ENCODE peak calls at places on chromosomes 2 and 18, in six cellular contexts. I is RWPE1, D is ovary, N is AG04449, W is left ventricle myocardium inferior, K is choroid plexus epithelial cell. B is an unnamed sample.

GRCh38 chr18:41745166-41746049 is 209.6 kb upstream of the PIK3C3 start:
- DNase-seq in I (peak), D (no peak), N (no peak), W (peak), K (peak), B (peak)

GRCh38 chr2:140975237-140975636 is 1155.6 kb downstream of the LRP1B start:
- DNase-seq in I (no peak), D (no peak), N (no peak), W (no peak), K (peak), B (peak)

GRCh38 chr2:149857344-149857743 is 269.8 kb upstream of the MMADHC start:
- DNase-seq in I (no peak), D (no peak), N (no peak), W (no peak), K (peak), B (peak)

GRCh38 chr2:129828829-129829228 is 150.6 kb upstream of the RAB6C start:
- DNase-seq in I (no peak), D (no peak), N (no peak), W (no peak), K (no peak), B (no peak)

GRCh38 chr2:96819101-96819875 is 3.2 kb downstream of the CNNM3 start:
- DNase-seq in I (no peak), D (no peak), N (no peak), W (peak), K (no peak), B (no peak)

GRCh38 chr2:105510761-105511669 is 112.2 kb upstream of the FHL2 start:
- DNase-seq in I (peak), D (no peak), N (no peak), W (no peak), K (peak), B (peak)

GRCh38 chr2:232328038-232328435 is 50.5 kb upstream of the ALPP start:
- DNase-seq in I (no peak), D (no peak), N (no peak), W (no peak), K (no peak), B (no peak)

GRCh38 chr2:241563571-241563980 is 5.0 kb downstream of the BOK start:
- DNase-seq in I (no peak), D (no peak), N (no peak), W (no peak), K (no peak), B (no peak)

GRCh38 chr18:14942275-14942674 is 194.3 kb downstream of the ANKRD30B start:
- DNase-seq in I (no peak), D (no peak), N (no peak), W (no peak), K (no peak), B (no peak)

GRCh38 chr18:29549759-29550158 is 1372.8 kb upstream of the CDH2 start:
- DNase-seq in I (no peak), D (no peak), N (no peak), W (no peak), K (no peak), B (no peak)

GRCh38 chr2:56239437-56239836 is 55.6 kb downstream of the CCDC85A start:
- DNase-seq in I (no peak), D (no peak), N (no peak), W (no peak), K (peak), B (peak)

GRCh38 chr18:9712606-9713005 is 4.5 kb downstream of the RAB31 start:
- DNase-seq in I (no peak), D (no peak), N (no peak), W (no peak), K (no peak), B (peak)

GRCh38 chr2:95165371-95166064 is at the start of gene ZNF2:
- DNase-seq in I (peak), D (peak), N (peak), W (peak), K (peak), B (peak)

GRCh38 chr18:52000435-52000834 is 339.6 kb upstream of the DCC start:
- DNase-seq in I (no peak), D (no peak), N (no peak), W (no peak), K (no peak), B (no peak)

GRCh38 chr2:188042412-188042811 is 249.3 kb upstream of the GULP1 start:
- DNase-seq in I (no peak), D (no peak), N (peak), W (no peak), K (peak), B (peak)

GRCh38 chr18:75248426-75249191 is 38.0 kb downstream of the TSHZ1 start:
- DNase-seq in I (no peak), D (no peak), N (no peak), W (no peak), K (no peak), B (no peak)

GRCh38 chr18:58977801-58978200 is 113.1 kb downstream of the ZNF532 start:
- DNase-seq in I (no peak), D (no peak), N (no peak), W (no peak), K (no peak), B (peak)

GRCh38 chr18:79952996-79953559 is 1.6 kb upstream of the SLC66A2 start:
- DNase-seq in I (no peak), D (no peak), N (no peak), W (no peak), K (no peak), B (no peak)

GRCh38 chr18:71673498-71673897 is 870.6 kb downstream of the CBLN2 start:
- DNase-seq in I (no peak), D (no peak), N (no peak), W (no peak), K (no peak), B (no peak)

GRCh38 chr18:3305354-3305762 is 43.4 kb downstream of the MYL12B start:
- DNase-seq in I (peak), D (no peak), N (peak), W (no peak), K (peak), B (peak)

GRCh38 chr18:23825496-23825895 is 136.2 kb downstream of the LAMA3 start:
- DNase-seq in I (no peak), D (no peak), N (no peak), W (no peak), K (no peak), B (peak)

GRCh38 chr2:226796840-226797288 is 2.8 kb downstream of the IRS1 start:
- DNase-seq in I (no peak), D (peak), N (no peak), W (peak), K (peak), B (no peak)

GRCh38 chr2:84631047-84631446 is 114.7 kb downstream of the DNAH6 start:
- DNase-seq in I (peak), D (no peak), N (no peak), W (no peak), K (peak), B (peak)

GRCh38 chr2:162113771-162114168 is 38.3 kb downstream of the GCG start:
- DNase-seq in I (peak), D (no peak), N (peak), W (no peak), K (peak), B (peak)

GRCh38 chr2:137367361-137367760 is 596.9 kb upstream of the HNMT start:
- DNase-seq in I (no peak), D (no peak), N (no peak), W (no peak), K (peak), B (no peak)

GRCh38 chr2:54750040-54750439 is 26.6 kb downstream of the EML6 start:
- DNase-seq in I (no peak), D (no peak), N (no peak), W (no peak), K (no peak), B (peak)

GRCh38 chr2:120017201-120017600 is 4.3 kb downstream of the EPB41L5 start:
- DNase-seq in I (no peak), D (no peak), N (no peak), W (no peak), K (no peak), B (peak)

GRCh38 chr2:21787931-21788330 is 664.2 kb downstream of the TDRD15 start:
- DNase-seq in I (no peak), D (no peak), N (peak), W (no peak), K (peak), B (no peak)

GRCh38 chr18:60047556-60047955 is 147.8 kb downstream of the PMAIP1 start:
- DNase-seq in I (no peak), D (no peak), N (no peak), W (no peak), K (no peak), B (peak)

GRCh38 chr2:20620696-20621365 is 30.1 kb downstream of the HS1BP3 start:
- DNase-seq in I (no peak), D (no peak), N (no peak), W (no peak), K (no peak), B (no peak)

GRCh38 chr2:112480540-112481049 is 1.4 kb upstream of the TTL start:
- DNase-seq in I (no peak), D (peak), N (no peak), W (no peak), K (no peak), B (no peak)

GRCh38 chr18:73613706-73614340 is 533.8 kb downstream of the FBXO15 start:
- DNase-seq in I (no peak), D (no peak), N (no peak), W (no peak), K (peak), B (peak)

GRCh38 chr18:79595876-79596374 is 83.7 kb upstream of the CTDP1 start:
- DNase-seq in I (no peak), D (peak), N (no peak), W (peak), K (no peak), B (no peak)

GRCh38 chr2:105744909-105745853 is at the start of gene NCK2:
- DNase-seq in I (no peak), D (peak), N (no peak), W (peak), K (peak), B (peak)

DNA sequence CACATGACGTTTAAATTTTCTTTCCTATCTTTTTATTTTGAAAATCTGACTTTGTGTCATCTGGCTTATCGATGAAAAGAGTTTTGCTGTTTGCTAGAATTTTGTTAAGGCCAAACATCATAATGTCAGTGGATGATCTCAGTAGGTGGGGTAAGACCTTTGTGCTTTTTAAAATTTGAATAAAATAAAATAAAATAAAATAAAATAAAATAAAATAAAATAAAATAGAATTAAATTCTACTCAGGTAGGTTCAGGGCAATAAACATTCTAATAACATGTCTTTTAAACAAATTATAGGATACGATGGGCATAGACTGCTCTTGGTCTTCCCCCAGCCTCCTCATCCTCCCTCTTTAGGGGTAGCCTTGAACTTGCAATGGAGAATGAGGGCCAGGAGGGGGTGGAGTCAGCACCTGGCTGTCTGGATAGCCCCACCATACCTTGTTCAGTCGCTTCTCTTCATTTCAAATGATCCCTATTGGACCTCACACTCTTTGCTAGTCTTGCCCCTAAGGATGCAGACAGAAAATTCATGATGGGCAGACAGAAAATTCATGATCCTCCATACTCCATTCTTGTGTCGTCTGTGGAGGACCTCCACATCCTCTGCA is 8.1 kb downstream of the LDLRAD4 start:
- DNase-seq in I (no peak), D (no peak), N (no peak), W (no peak), K (no peak), B (no peak)
- TF ChIP-seq CTCF in I (no peak), D (no peak), N (no peak), W (no peak), K (no peak), B (no peak)

GRCh38 chr2:197256021-197256420 is 54.6 kb downstream of the ANKRD44 start:
- DNase-seq in I (no peak), D (no peak), N (no peak), W (no peak), K (no peak), B (no peak)
- TF ChIP-seq CTCF in I (no peak), D (no peak), N (no peak), W (no peak), K (no peak), B (no peak)

GRCh38 chr2:71069376-71069775 is 928 bp downstream of the NAGK start:
- DNase-seq in I (no peak), D (no peak), N (no peak), W (no peak), K (peak), B (peak)

GRCh38 chr2:71072492-71072891 is 4.0 kb downstream of the NAGK start:
- DNase-seq in I (no peak), D (no peak), N (no peak), W (no peak), K (no peak), B (no peak)

GRCh38 chr2:71070294-71071025 is 2.0 kb downstream of the NAGK start:
- DNase-seq in I (no peak), D (no peak), N (no peak), W (no peak), K (peak), B (peak)

GRCh38 chr2:71073475-71073874 is 5.0 kb downstream of the NAGK start:
- DNase-seq in I (no peak), D (no peak), N (no peak), W (no peak), K (no peak), B (no peak)

DNA sequence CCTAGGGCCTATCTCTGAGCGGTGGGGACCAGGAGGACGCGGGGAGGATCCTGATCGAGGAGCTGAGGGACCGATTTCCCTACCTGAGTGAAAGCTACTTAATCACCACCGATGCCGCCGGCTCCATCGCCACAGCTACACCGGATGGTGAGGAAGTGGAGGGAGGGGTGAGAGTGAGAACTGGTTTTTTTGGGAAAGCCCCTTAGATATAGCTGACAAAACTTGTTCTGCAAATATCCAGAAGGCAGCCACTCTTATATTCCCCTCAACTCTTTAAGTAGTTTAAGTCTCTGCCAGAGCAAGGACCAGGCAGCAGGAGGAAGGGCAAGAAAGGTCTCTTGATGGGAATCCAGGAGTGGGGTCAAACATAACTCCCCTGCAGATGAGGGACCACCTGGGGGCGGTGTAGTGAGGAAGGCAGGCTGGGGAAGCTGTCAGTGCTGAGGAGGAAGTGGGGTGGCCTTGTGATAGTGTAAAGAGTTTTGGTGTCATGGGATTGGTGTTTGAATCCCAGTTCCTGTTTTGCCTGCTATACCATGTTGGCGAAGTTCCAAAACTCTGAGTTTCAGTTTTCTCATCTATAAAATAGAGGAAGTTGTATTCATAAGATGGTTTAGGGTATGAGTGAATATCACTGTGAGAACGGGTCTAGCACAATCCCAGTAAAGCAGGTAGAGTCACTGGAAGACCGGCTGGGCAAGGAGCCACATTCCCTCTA is 3.4 kb downstream of the NAGK start:
- DNase-seq in I (no peak), D (no peak), N (no peak), W (peak), K (peak), B (no peak)
- TF ChIP-seq CTCF in I (no peak), D (no peak), N (no peak), W (no peak), K (no peak), B (no peak)

GRCh38 chr2:27057184-27057583 is 5.7 kb downstream of the AGBL5 start:
- DNase-seq in I (no peak), D (no peak), N (no peak), W (no peak), K (no peak), B (no peak)
- TF ChIP-seq CTCF in I (no peak), D (no peak), N (no peak), W (no peak), K (no peak), B (no peak)